ENCODE peak calls at places on chromosomes 3 and 15, in five cellular contexts. One of them, this sample, is unnamed.

GRCh38 chr3:68876112-68876713 is 56.1 kb downstream of the TAFA4 start:
- DNase-seq in PC-3: peak; percentile 66
- DNase-seq in MM.1S: peak; percentile 74
- DNase-seq in neural progenitor cell: peak; percentile 67
- DNase-seq in HCT116: peak; percentile 45
- DNase-seq in this sample: peak; percentile 74

GRCh38 chr3:169454823-169455222 is 208.7 kb downstream of the MECOM start:
- DNase-seq in PC-3: peak; percentile 82
- DNase-seq in MM.1S: no peak
- DNase-seq in neural progenitor cell: no peak
- DNase-seq in HCT116: no peak
- DNase-seq in this sample: peak; percentile 82

GRCh38 chr15:100335335-100335999 is 6.3 kb downstream of the ADAMTS17 start:
- DNase-seq in PC-3: peak; percentile 19
- DNase-seq in MM.1S: no peak
- DNase-seq in neural progenitor cell: peak; percentile 1
- DNase-seq in HCT116: no peak
- DNase-seq in this sample: no peak

GRCh38 chr15:96358006-96358794 is 27.7 kb downstream of the NR2F2 start:
- DNase-seq in PC-3: no peak
- DNase-seq in MM.1S: no peak
- DNase-seq in neural progenitor cell: peak; percentile 56
- DNase-seq in HCT116: no peak
- DNase-seq in this sample: no peak

GRCh38 chr3:72068621-72069020 is 283.7 kb upstream of the PROK2 start:
- DNase-seq in PC-3: no peak
- DNase-seq in MM.1S: no peak
- DNase-seq in neural progenitor cell: no peak
- DNase-seq in HCT116: no peak
- DNase-seq in this sample: peak; percentile 13

GRCh38 chr3:66386925-66387650 is 113.7 kb downstream of the LRIG1 start:
- DNase-seq in PC-3: no peak
- DNase-seq in MM.1S: no peak
- DNase-seq in neural progenitor cell: no peak
- DNase-seq in HCT116: no peak
- DNase-seq in this sample: no peak

GRCh38 chr3:125140011-125140813 is 72.3 kb downstream of the SLC12A8 start:
- DNase-seq in PC-3: no peak
- DNase-seq in MM.1S: no peak
- DNase-seq in neural progenitor cell: no peak
- DNase-seq in HCT116: no peak
- DNase-seq in this sample: peak; percentile 85

GRCh38 chr3:3699816-3700633 is 99.2 kb upstream of the LRRN1 start:
- DNase-seq in PC-3: no peak
- DNase-seq in MM.1S: peak; percentile 79
- DNase-seq in neural progenitor cell: no peak
- DNase-seq in HCT116: no peak
- DNase-seq in this sample: no peak

GRCh38 chr3:95097493-95097892 is 1034.6 kb downstream of the NSUN3 start:
- DNase-seq in PC-3: peak; percentile 4
- DNase-seq in MM.1S: no peak
- DNase-seq in neural progenitor cell: no peak
- DNase-seq in HCT116: no peak
- DNase-seq in this sample: no peak

GRCh38 chr3:134370611-134371451 is 3.4 kb downstream of the AMOTL2 start:
- DNase-seq in PC-3: no peak
- DNase-seq in MM.1S: no peak
- DNase-seq in neural progenitor cell: no peak
- DNase-seq in HCT116: no peak
- DNase-seq in this sample: peak; percentile 23

GRCh38 chr15:96600350-96600749 is 269.9 kb downstream of the NR2F2 start:
- DNase-seq in PC-3: no peak
- DNase-seq in MM.1S: no peak
- DNase-seq in neural progenitor cell: no peak
- DNase-seq in HCT116: no peak
- DNase-seq in this sample: no peak

GRCh38 chr15:77030042-77030927 is 35.4 kb downstream of the PSTPIP1 start:
- DNase-seq in PC-3: no peak
- DNase-seq in MM.1S: no peak
- DNase-seq in neural progenitor cell: peak; percentile 65
- DNase-seq in HCT116: no peak
- DNase-seq in this sample: no peak

GRCh38 chr15:91589360-91589759 is 264.1 kb upstream of the SLCO3A1 start:
- DNase-seq in PC-3: peak; percentile 14
- DNase-seq in MM.1S: no peak
- DNase-seq in neural progenitor cell: no peak
- DNase-seq in HCT116: no peak
- DNase-seq in this sample: no peak

GRCh38 chr15:44157679-44158078 is 37.4 kb downstream of the FRMD5 start:
- DNase-seq in PC-3: peak; percentile 97
- DNase-seq in MM.1S: no peak
- DNase-seq in neural progenitor cell: no peak
- DNase-seq in HCT116: peak; percentile 96
- DNase-seq in this sample: peak; percentile 81

GRCh38 chr3:172550347-172550943 is 27.2 kb upstream of the TNFSF10 start:
- DNase-seq in PC-3: peak; percentile 80
- DNase-seq in MM.1S: no peak
- DNase-seq in neural progenitor cell: no peak
- DNase-seq in HCT116: peak; percentile 69
- DNase-seq in this sample: peak; percentile 96

GRCh38 chr3:140677764-140678163 is at the start of gene TRIM42:
- DNase-seq in PC-3: no peak
- DNase-seq in MM.1S: no peak
- DNase-seq in neural progenitor cell: no peak
- DNase-seq in HCT116: no peak
- DNase-seq in this sample: no peak

GRCh38 chr3:32816439-32817194 is 1.2 kb upstream of the TRIM71 start:
- DNase-seq in PC-3: no peak
- DNase-seq in MM.1S: no peak
- DNase-seq in neural progenitor cell: peak; percentile 96
- DNase-seq in HCT116: no peak
- DNase-seq in this sample: peak; percentile 40

GRCh38 chr3:32818431-32819085 is 761 bp downstream of the TRIM71 start:
- DNase-seq in PC-3: no peak
- DNase-seq in MM.1S: no peak
- DNase-seq in neural progenitor cell: peak; percentile 48
- DNase-seq in HCT116: no peak
- DNase-seq in this sample: no peak

GRCh38 chr3:32817195-32817560 is 619 bp upstream of the TRIM71 start:
- DNase-seq in PC-3: no peak
- DNase-seq in MM.1S: no peak
- DNase-seq in neural progenitor cell: peak; percentile 85
- DNase-seq in HCT116: no peak
- DNase-seq in this sample: no peak

GRCh38 chr3:32819086-32819450 is 1.3 kb downstream of the TRIM71 start:
- DNase-seq in PC-3: no peak
- DNase-seq in MM.1S: no peak
- DNase-seq in neural progenitor cell: no peak
- DNase-seq in HCT116: no peak
- DNase-seq in this sample: no peak

DNA sequence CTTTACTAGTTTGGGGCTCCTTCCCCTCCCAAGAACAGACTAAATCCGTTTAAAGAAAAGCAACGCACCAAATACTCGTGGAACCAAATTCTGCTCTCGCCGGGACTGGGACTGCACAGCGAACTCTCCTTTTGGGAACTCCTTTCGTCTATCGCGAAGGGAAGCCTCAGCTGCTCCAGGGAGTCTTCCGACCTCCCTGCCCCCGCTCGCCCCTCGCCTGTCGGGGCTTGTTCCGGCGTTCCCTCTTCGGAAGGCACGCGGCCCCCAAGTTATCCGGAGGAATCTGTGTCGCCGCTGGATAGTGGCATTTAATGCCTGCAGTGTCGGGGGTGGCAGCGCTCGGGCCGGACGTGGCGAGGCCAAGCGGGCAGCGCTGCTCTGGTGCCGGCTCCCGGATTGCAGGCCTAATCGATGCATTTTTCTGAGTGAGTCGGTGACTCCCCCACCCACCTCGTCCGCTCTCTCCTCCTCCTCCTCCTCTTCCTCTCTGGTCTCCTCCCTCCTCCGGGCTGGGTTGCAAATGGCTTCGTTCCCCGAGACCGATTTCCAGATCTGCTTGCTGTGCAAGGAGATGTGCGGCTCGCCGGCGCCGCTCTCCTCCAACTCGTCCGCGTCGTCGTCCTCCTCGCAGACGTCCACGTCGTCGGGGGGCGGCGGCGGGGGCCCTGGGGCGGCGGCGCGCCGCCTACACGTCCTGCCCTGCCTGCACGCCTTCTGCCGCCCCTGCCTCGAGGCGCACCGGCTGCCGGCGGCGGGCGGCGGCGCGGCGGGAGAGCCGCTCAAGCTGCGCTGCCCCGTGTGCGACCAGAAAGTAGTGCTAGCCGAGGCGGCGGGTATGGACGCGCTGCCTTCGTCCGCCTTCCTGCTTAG is at the start of gene TRIM71:
- DNase-seq in PC-3: no peak
- DNase-seq in MM.1S: no peak
- DNase-seq in neural progenitor cell: peak; percentile 68
- DNase-seq in HCT116: no peak
- DNase-seq in this sample: peak; percentile 22
- TF ChIP-seq EZH2 in PC-3: no peak
- TF ChIP-seq EZH2 in MM.1S: no peak
- TF ChIP-seq EZH2 in neural progenitor cell: no peak
- TF ChIP-seq EZH2 in HCT116: no peak
- TF ChIP-seq EZH2 in this sample: peak; percentile 99

GRCh38 chr15:78259232-78259631 is 5.1 kb upstream of the DNAJA4 start:
- DNase-seq in PC-3: peak; percentile 58
- DNase-seq in MM.1S: no peak
- DNase-seq in neural progenitor cell: no peak
- DNase-seq in HCT116: no peak
- DNase-seq in this sample: no peak

GRCh38 chr15:78251136-78251535 is 13.2 kb upstream of the DNAJA4 start:
- DNase-seq in PC-3: no peak
- DNase-seq in MM.1S: no peak
- DNase-seq in neural progenitor cell: no peak
- DNase-seq in HCT116: no peak
- DNase-seq in this sample: no peak

GRCh38 chr15:78257681-78258080 is 6.7 kb upstream of the DNAJA4 start:
- DNase-seq in PC-3: no peak
- DNase-seq in MM.1S: no peak
- DNase-seq in neural progenitor cell: no peak
- DNase-seq in HCT116: no peak
- DNase-seq in this sample: no peak

GRCh38 chr15:78256044-78256437 is 8.3 kb upstream of the DNAJA4 start:
- DNase-seq in PC-3: no peak
- DNase-seq in MM.1S: no peak
- DNase-seq in neural progenitor cell: no peak
- DNase-seq in HCT116: no peak
- DNase-seq in this sample: no peak

GRCh38 chr15:78255421-78256043 is 8.8 kb upstream of the DNAJA4 start:
- DNase-seq in PC-3: no peak
- DNase-seq in MM.1S: no peak
- DNase-seq in neural progenitor cell: no peak
- DNase-seq in HCT116: no peak
- DNase-seq in this sample: no peak
- TF ChIP-seq EZH2phosphoT487 in PC-3: no peak
- TF ChIP-seq EZH2phosphoT487 in MM.1S: no peak
- TF ChIP-seq EZH2phosphoT487 in neural progenitor cell: no peak
- TF ChIP-seq EZH2phosphoT487 in HCT116: no peak
- TF ChIP-seq EZH2phosphoT487 in this sample: no peak

GRCh38 chr3:194270627-194271458 is 80.3 kb downstream of the CPN2 start:
- DNase-seq in PC-3: no peak
- DNase-seq in MM.1S: no peak
- DNase-seq in neural progenitor cell: peak; percentile 69
- DNase-seq in HCT116: peak; percentile 45
- DNase-seq in this sample: peak; percentile 63

GRCh38 chr3:194272221-194272620 is 78.9 kb downstream of the CPN2 start:
- DNase-seq in PC-3: no peak
- DNase-seq in MM.1S: no peak
- DNase-seq in neural progenitor cell: no peak
- DNase-seq in HCT116: no peak
- DNase-seq in this sample: no peak

GRCh38 chr3:194269610-194270145 is 81.5 kb downstream of the CPN2 start:
- DNase-seq in PC-3: no peak
- DNase-seq in MM.1S: no peak
- DNase-seq in neural progenitor cell: peak; percentile 66
- DNase-seq in HCT116: peak; percentile 27
- DNase-seq in this sample: peak; percentile 71

GRCh38 chr3:194272861-194273266 is 78.3 kb downstream of the CPN2 start:
- DNase-seq in PC-3: no peak
- DNase-seq in MM.1S: no peak
- DNase-seq in neural progenitor cell: no peak
- DNase-seq in HCT116: no peak
- DNase-seq in this sample: peak; percentile 69

DNA sequence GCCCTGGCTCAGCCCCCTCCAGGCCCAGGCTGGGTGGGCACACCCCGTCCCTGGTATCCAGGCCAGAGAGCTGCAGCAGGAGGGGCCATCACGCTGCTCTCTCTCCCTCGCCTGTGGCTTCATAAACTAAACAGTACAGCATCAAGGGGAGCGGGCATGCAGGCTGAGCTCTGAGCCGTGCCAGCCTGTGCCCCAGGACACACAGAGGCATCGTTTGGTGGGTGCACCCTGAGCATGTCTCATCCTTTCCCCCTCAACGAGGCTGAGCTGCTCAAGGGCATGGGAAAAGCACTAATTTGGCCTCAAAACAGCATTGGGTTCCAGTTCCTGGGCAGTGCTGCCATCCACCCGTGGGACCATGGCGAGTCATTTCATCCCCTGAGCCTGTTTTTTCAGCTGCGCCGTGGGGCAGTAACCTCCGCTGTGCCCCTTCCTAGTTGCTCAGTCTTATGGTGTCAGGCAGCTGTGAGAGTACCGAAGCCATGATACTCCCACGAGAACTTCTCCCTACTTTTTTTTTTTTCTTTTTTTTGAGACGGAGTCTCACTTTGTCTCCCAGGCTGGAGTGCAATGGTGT is 79.6 kb downstream of the CPN2 start:
- DNase-seq in PC-3: no peak
- DNase-seq in MM.1S: no peak
- DNase-seq in neural progenitor cell: no peak
- DNase-seq in HCT116: no peak
- DNase-seq in this sample: no peak
- H3K9ac ChIP-seq in PC-3: no peak overlapping the region
- H3K9ac ChIP-seq in MM.1S: no peak overlapping the region
- H3K9ac ChIP-seq in neural progenitor cell: no peak overlapping the region
- H3K9ac ChIP-seq in HCT116: peak overlapping the region; percentile 51
- H3K9ac ChIP-seq in this sample: no peak overlapping the region

DNA sequence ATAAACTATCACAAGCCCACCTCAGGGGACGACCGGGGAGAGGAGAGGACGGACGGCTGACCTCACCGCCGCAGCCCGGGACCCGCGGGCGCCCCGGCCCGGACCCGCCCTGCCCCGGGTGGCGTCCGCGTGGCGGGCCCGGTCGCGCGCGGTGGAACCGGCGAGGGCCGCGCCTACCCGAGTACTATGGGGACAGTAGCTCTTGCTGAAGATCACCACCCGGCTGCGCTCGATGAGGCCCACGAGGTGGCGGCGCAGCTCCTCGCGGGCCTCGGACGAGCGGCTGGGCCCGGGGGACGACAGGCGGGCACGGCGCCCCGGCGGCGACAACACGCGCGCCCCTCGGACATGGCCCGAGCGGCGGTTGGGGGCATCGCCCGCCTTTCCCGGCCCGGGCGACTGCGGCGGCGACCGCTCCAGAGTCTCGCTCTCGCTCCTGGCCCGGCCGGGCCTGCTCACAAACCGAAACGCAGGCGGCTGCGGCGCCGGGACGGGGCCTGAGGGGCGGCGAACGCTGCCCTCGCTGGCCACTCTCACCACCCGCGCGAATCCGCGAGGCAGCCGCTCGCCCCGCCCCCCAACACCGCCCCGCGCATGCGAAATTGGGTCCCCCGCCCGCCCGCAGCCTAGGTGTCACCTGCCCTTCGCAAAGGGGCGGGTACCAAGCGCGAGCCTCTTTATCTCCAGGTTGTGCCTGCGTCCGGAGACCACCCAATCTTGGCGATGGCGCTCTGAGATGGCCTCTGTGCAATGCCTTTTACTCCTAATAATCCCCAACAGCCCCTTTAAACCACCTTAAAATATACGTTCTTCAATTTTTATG is at the start of gene TXNRD3:
- DNase-seq in PC-3: peak; percentile 69
- DNase-seq in MM.1S: peak; percentile 82
- DNase-seq in neural progenitor cell: peak; percentile 77
- DNase-seq in HCT116: peak; percentile 42
- DNase-seq in this sample: peak; percentile 86
- TF ChIP-seq EZH2 in PC-3: no peak
- TF ChIP-seq EZH2 in MM.1S: no peak
- TF ChIP-seq EZH2 in neural progenitor cell: no peak
- TF ChIP-seq EZH2 in HCT116: no peak
- TF ChIP-seq EZH2 in this sample: no peak

This sample was measured in GM23248.